ENCODE peak calls at places on chromosomes 13 and 19, in eight cellular contexts. R, U, J, O, E, Q, L and X are unnamed samples.

GRCh38 chr13:68551701-68552522 is 1321.8 kb upstream of the PCDH9 start:
- DNase-seq in J (peak), O (no peak), U (peak), R (no peak), Q (no peak), L (no peak), E (no peak), X (no peak)

GRCh38 chr13:30353601-30354000 is 46.2 kb upstream of the KATNAL1 start:
- DNase-seq in R (no peak), L (no peak), O (no peak), Q (no peak), E (no peak), U (no peak), J (no peak), X (no peak)

GRCh38 chr13:27182844-27183497 is 11.4 kb upstream of the USP12 start:
- DNase-seq in E (peak), L (no peak), Q (peak), O (no peak), R (peak), J (peak), U (peak), X (peak)

GRCh38 chr13:25018729-25019115 is 77.2 kb upstream of the PABPC3 start:
- DNase-seq in O (no peak), L (no peak), R (no peak), Q (no peak), J (no peak), E (no peak), U (no peak), X (no peak)

GRCh38 chr19:43489310-43489709 is 15.2 kb downstream of the PHLDB3 start:
- DNase-seq in R (no peak), E (no peak), J (no peak), L (no peak), O (no peak), Q (no peak), U (no peak), X (no peak)

GRCh38 chr19:13978721-13979191 is 26.4 kb downstream of the DCAF15 start:
- DNase-seq in U (no peak), L (no peak), J (no peak), Q (no peak), R (no peak), O (no peak), E (no peak), X (no peak)

GRCh38 chr13:37026778-37027177 is 26.2 kb downstream of the EXOSC8 start:
- DNase-seq in R (no peak), L (no peak), Q (no peak), U (no peak), E (no peak), J (peak), O (no peak), X (no peak)

GRCh38 chr13:93709511-93710244 is 483.1 kb downstream of the GPC6 start:
- DNase-seq in L (no peak), E (no peak), R (no peak), J (no peak), U (no peak), Q (peak), O (no peak), X (no peak)

GRCh38 chr19:57110592-57111328 is 9.0 kb upstream of the USP29 start:
- DNase-seq in O (no peak), L (no peak), E (no peak), U (no peak), Q (no peak), J (no peak), R (no peak), X (no peak)

GRCh38 chr19:48627865-48628314 is 8.6 kb downstream of the SPHK2 start:
- DNase-seq in J (no peak), E (no peak), Q (no peak), R (no peak), U (no peak), L (peak), O (peak), X (no peak)

GRCh38 chr19:43782311-43782660 is 1.5 kb upstream of the KCNN4 start:
- DNase-seq in U (no peak), E (no peak), L (no peak), Q (no peak), O (no peak), R (no peak), J (no peak), X (no peak)

GRCh38 chr19:2543463-2544442 is 67.8 kb downstream of the GADD45B start:
- DNase-seq in L (peak), J (peak), O (peak), R (peak), U (peak), E (peak), Q (peak), X (peak)

GRCh38 chr13:91722267-91722884 is 324.0 kb downstream of the GPC5 start:
- DNase-seq in Q (no peak), R (no peak), J (peak), O (no peak), U (no peak), E (no peak), L (no peak), X (peak)

GRCh38 chr19:12034610-12035009 is 869 bp downstream of the ZNF433 start:
- DNase-seq in U (no peak), E (no peak), J (peak), Q (no peak), L (no peak), R (no peak), O (no peak), X (no peak)

GRCh38 chr19:36528921-36529518 is 949 bp upstream of the ZNF260 start:
- DNase-seq in E (no peak), L (no peak), Q (no peak), R (no peak), U (no peak), O (no peak), J (no peak), X (no peak)

GRCh38 chr13:22017226-22017625 is 346.4 kb downstream of the FGF9 start:
- DNase-seq in J (no peak), E (no peak), O (no peak), Q (no peak), R (no peak), U (no peak), L (no peak), X (no peak)

GRCh38 chr13:32019612-32020233 is 11.9 kb upstream of the FRY start:
- DNase-seq in U (peak), R (no peak), Q (no peak), J (peak), L (no peak), O (no peak), E (no peak), X (peak)

GRCh38 chr19:54207908-54208783 is 7.5 kb downstream of the RPS9 start:
- DNase-seq in E (peak), O (peak), L (no peak), J (peak), Q (no peak), R (no peak), U (no peak), X (peak)

GRCh38 chr19:10952809-10953208 is 8.0 kb upstream of the SMARCA4 start:
- DNase-seq in R (no peak), O (peak), J (peak), U (no peak), Q (no peak), E (no peak), L (no peak), X (no peak)

GRCh38 chr13:66225071-66225470 is 1005.1 kb downstream of the PCDH9 start:
- DNase-seq in U (no peak), E (no peak), Q (no peak), L (no peak), O (no peak), J (no peak), R (no peak), X (no peak)

GRCh38 chr13:47175172-47175806 is 278.4 kb upstream of the HTR2A start:
- DNase-seq in J (peak), Q (peak), R (no peak), O (no peak), U (peak), E (no peak), L (no peak), X (peak)

GRCh38 chr19:44685877-44686276 is 13.1 kb upstream of the CEACAM16 start:
- DNase-seq in Q (no peak), E (no peak), R (no peak), U (no peak), O (no peak), L (no peak), J (peak), X (no peak)

GRCh38 chr13:110047511-110047910 is 259.4 kb downstream of the COL4A1 start:
- DNase-seq in L (peak), R (peak), E (peak), J (peak), Q (no peak), O (no peak), U (peak), X (peak)

GRCh38 chr13:110784748-110785147 is 71.2 kb downstream of the ING1 start:
- DNase-seq in J (no peak), U (no peak), L (no peak), O (no peak), Q (no peak), E (no peak), R (no peak), X (no peak)

GRCh38 chr13:98998831-98999634 is 21.2 kb upstream of the DOCK9 start:
- DNase-seq in Q (no peak), L (no peak), E (no peak), J (no peak), R (no peak), U (no peak), O (no peak), X (no peak)

GRCh38 chr13:48436661-48437242 is 23.8 kb upstream of the LPAR6 start:
- DNase-seq in U (no peak), Q (no peak), R (no peak), L (no peak), O (no peak), E (no peak), J (no peak), X (no peak)

GRCh38 chr13:51644649-51645048 is 60.4 kb downstream of the WDFY2 start:
- DNase-seq in L (no peak), U (no peak), O (no peak), Q (no peak), J (peak), R (no peak), E (no peak), X (no peak)

GRCh38 chr13:46389985-46390384 is 2.9 kb upstream of the RUBCNL start:
- DNase-seq in Q (no peak), J (peak), O (peak), L (no peak), E (no peak), U (peak), R (no peak), X (no peak)

GRCh38 chr19:6729573-6730152 is 7.7 kb downstream of the GPR108 start:
- DNase-seq in R (no peak), E (no peak), J (no peak), Q (no peak), U (no peak), L (no peak), O (peak), X (no peak)
- H3K4me3 ChIP-seq in R (no peak), E (no peak), J (no peak), Q (no peak), U (no peak), L (no peak), O (no peak), X (no peak)

DNA sequence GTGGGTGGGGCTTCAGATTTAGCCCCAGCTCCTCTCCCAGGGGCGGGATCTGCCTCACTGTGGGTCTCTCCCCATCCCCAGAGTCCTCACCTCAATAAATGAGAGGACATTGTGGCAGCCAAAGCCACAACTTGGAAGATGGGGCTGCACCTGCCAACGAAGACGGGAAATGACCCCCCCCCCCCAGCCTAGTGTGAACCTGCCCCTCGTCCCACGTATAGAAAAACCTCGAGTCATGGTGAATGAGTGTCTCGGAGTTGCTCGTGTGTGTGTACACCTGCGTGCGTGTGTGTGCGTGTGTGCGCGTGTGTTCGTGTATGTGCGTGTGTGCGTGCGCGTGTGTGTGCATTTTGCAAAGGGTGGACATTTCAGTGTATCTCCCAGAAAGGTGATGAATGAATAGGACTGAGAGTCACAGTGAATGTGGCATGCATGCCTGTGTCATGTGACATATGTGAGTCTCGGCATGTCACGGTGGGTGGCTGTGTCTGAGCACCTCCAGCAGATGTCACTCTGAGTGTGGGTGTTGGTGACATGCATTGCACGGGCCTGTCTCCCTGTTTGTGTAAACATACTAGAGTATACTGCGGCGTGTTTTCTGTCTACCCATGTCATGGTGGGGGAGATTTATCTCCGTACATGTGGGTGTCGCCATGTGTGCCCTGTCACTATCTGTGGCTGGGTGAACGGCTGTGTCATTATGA is 1.5 kb upstream of the TRAPPC5 start:
- DNase-seq in R (no peak), J (peak), L (no peak), E (no peak), Q (no peak), U (no peak), O (no peak), X (no peak)
- TF ChIP-seq CTCF in R (no peak), J (peak), L (no peak), E (no peak), Q (no peak), U (no peak), O (no peak), X (no peak)

GRCh38 chr13:50106559-50106958 is 91.3 kb downstream of the KCNRG start:
- DNase-seq in J (no peak), L (no peak), E (no peak), U (no peak), R (no peak), Q (no peak), O (no peak), X (no peak)
- H3K4me3 ChIP-seq in J (no peak), L (no peak), E (no peak), U (no peak), R (no peak), Q (no peak), O (no peak), X (no peak)

DNA sequence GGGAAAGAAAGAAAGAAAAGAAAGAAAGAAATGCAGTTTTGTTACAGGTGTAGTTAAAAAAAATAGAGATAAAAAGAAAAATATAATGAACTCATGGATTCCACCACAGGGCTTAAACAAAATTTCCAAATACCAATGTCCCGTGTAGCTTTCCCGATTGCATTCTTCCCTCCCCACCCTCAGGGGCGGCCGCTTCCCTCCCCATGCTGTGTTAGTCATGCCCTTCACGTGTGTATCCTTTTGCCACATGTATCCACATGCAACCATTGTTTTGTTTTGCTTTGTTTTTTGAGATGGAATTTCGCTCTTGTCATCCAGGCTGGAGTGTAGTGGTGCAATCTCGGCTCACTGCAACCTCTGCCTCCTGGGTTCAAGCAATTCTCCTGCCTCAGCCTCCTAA is 3.6 kb upstream of the KMT5C start:
- DNase-seq in Q (no peak), O (no peak), E (no peak), L (no peak), U (no peak), J (peak), R (no peak), X (no peak)
- TF ChIP-seq CTCF in Q (no peak), O (no peak), E (no peak), L (no peak), U (no peak), J (no peak), R (no peak), X (no peak)

DNA sequence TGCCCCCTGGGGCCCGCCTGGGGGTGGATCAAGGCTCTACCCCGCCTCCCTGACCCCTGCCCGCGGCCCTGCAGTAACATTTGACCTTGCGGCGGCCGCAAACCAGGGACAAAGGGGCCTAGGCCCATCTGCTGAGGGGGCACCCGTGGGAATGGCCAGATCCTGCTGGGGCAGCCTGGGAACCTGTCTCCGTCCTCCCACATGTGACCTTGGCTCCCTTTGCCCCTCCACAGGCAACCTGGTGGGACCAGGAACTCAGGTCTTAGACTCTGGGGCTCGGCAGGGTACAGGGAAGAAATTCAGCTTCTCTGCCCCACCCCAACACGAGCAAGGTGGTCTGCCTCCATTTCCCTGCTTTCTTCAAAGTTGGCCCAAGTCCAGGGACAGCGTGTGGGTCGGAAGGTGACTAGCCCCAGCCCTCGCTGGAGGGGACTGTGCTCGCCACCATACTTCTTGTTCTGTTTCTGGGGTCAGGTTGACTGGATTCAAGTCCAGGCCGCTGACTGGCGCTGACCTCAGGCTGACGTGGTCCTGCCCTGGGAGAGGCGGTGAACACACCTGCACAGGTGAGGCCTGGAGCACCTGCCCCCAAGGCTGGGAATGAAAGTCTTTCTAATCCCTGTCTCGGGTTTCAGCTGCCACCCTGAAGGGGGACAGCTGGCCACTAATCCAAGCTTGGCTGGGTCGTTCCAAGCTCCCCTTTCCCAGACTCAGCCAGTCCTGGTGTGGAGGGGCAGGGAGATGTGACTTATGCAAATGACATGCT is 2.5 kb upstream of the NR2F6 start:
- DNase-seq in E (no peak), Q (no peak), U (no peak), R (no peak), J (no peak), L (peak), O (peak), X (no peak)
- H3K4me3 ChIP-seq in E (no peak), Q (no peak), U (no peak), R (no peak), J (no peak), L (no peak), O (no peak), X (no peak)

DNA sequence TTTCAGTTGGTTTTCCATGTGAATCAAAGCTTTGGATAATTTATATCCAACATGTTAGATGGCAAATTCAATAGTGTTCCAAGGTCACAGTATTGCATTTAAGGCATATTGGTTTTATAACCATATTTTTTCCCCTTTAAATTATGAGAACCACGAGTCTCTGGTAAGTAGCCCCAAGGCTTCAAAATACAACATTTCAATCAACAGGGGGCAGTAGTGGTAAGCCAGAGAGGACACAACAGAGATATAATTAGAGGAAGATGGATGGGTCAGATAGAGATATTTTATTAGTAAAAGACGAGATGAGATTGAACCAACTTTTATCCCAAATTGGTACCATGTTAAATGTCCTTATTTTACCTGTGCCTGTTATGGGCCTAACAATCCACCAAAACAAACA is 53.1 kb downstream of the KL start:
- DNase-seq in J (peak), R (no peak), Q (no peak), O (no peak), L (no peak), U (no peak), E (no peak), X (no peak)
- TF ChIP-seq CTCF in J (peak), R (no peak), Q (peak), O (no peak), L (no peak), U (no peak), E (no peak), X (no peak)